ENCODE peak calls at places on chromosomes 13 and 19, in four cellular contexts. E is testis, B is fibroblast of pulmonary artery, V is hepatocyte. T is an unnamed sample.

GRCh38 chr13:23743269-23743668 is 145.9 kb downstream of the MIPEP start:
- DNase-seq in V (no peak), B (no peak), E (no peak), T (no peak)

GRCh38 chr19:46646402-46646801 is 10.4 kb upstream of the GNG8 start:
- DNase-seq in V (no peak), E (no peak), B (no peak), T (no peak)

GRCh38 chr19:919157-920050 is 2.3 kb downstream of the KISS1R start:
- DNase-seq in E (no peak), V (peak), B (no peak), T (no peak)

GRCh38 chr19:37943480-37943879 is 36.5 kb downstream of the SIPA1L3 start:
- DNase-seq in V (peak), B (no peak), E (no peak), T (no peak)

GRCh38 chr19:50196322-50196932 is 7.0 kb upstream of the MYH14 start:
- DNase-seq in B (no peak), V (no peak), E (no peak), T (no peak)

GRCh38 chr19:50046649-50047503 is 21.1 kb downstream of the ZNF473 start:
- DNase-seq in E (peak), B (peak), V (no peak), T (no peak)

GRCh38 chr19:10826236-10826635 is 9.8 kb downstream of the TMED1 start:
- DNase-seq in E (no peak), B (no peak), V (no peak), T (no peak)

GRCh38 chr13:49890376-49890775 is 45.8 kb downstream of the SPRYD7 start:
- DNase-seq in E (peak), V (no peak), B (no peak), T (no peak)

GRCh38 chr19:46639356-46640061 is 3.5 kb upstream of the GNG8 start:
- DNase-seq in E (peak), V (peak), B (peak), T (peak)

GRCh38 chr13:99614465-99614885 is 113.2 kb downstream of the TM9SF2 start:
- DNase-seq in V (peak), E (peak), B (peak), T (no peak)

GRCh38 chr19:45404557-45405434 is at the start of gene PPP1R13L:
- DNase-seq in V (peak), E (peak), B (peak), T (peak)

GRCh38 chr13:73412933-73413332 is 354.1 kb downstream of the KLF5 start:
- DNase-seq in B (no peak), E (no peak), V (no peak), T (no peak)

GRCh38 chr13:98557934-98558630 is 18.8 kb downstream of the STK24 start:
- DNase-seq in E (no peak), B (no peak), V (no peak), T (peak)

GRCh38 chr13:98567140-98567539 is 9.8 kb downstream of the STK24 start:
- DNase-seq in E (no peak), V (no peak), B (no peak), T (no peak)

GRCh38 chr13:98564204-98564603 is 12.7 kb downstream of the STK24 start:
- DNase-seq in B (no peak), E (no peak), V (no peak), T (no peak)

GRCh38 chr13:98565726-98566577 is 11.0 kb downstream of the STK24 start:
- DNase-seq in B (no peak), E (no peak), V (no peak), T (no peak)

GRCh38 chr13:98563071-98563470 is 13.8 kb downstream of the STK24 start:
- DNase-seq in E (no peak), V (no peak), B (no peak), T (no peak)
- H3K4me3 ChIP-seq in E (no peak), V (no peak), B (no peak), T (no peak)

GRCh38 chr19:28542394-28543243 is 670.3 kb downstream of the UQCRFS1 start:
- DNase-seq in B (no peak), E (no peak), V (no peak), T (no peak)

GRCh38 chr19:28541029-28541428 is 671.9 kb downstream of the UQCRFS1 start:
- DNase-seq in B (no peak), V (no peak), E (no peak), T (no peak)

GRCh38 chr19:28539759-28540158 is 673.2 kb downstream of the UQCRFS1 start:
- DNase-seq in B (no peak), E (no peak), V (no peak), T (no peak)

GRCh38 chr19:28543244-28543776 is 669.6 kb downstream of the UQCRFS1 start:
- DNase-seq in B (no peak), V (no peak), E (no peak), T (no peak)

GRCh38 chr19:28541602-28542393 is 671.2 kb downstream of the UQCRFS1 start:
- DNase-seq in E (no peak), B (no peak), V (no peak), T (no peak)
- H3K4me3 ChIP-seq in E (no peak), B (no peak), V (no peak), T (no peak)

GRCh38 chr19:12778905-12779161 is 3.5 kb upstream of the HOOK2 start:
- DNase-seq in B (no peak), E (no peak), V (no peak), T (no peak)
- H3K4me3 ChIP-seq in B (peak), E (peak), V (peak), T (peak)

GRCh38 chr19:4065430-4066175 is 1.1 kb downstream of the ZBTB7A start:
- DNase-seq in E (peak), B (peak), V (peak), T (peak)
- H3K4me3 ChIP-seq in E (peak), B (peak), V (peak), T (peak)

T was measured in fibroblast of mammary gland.